ENCODE peak calls at places on chromosome 4, in seven cellular contexts. B is OCI-LY7; V is uterus; M is GM23338; P is CD8-positive, alpha-beta memory T cell; R is adrenal gland; W is A549. F is an unnamed sample.

GRCh38 chr4:137421796-137422195 is 110.5 kb downstream of the PCDH18 start:
- DNase-seq in B (no peak), V (no peak), M (no peak), P (no peak), R (no peak), W (no peak), F (no peak)

GRCh38 chr4:53908661-53909078 is 155.7 kb downstream of the CHIC2 start:
- DNase-seq in B (peak; percentile 72), V (no peak), M (peak; percentile 69), P (no peak), R (peak; percentile 60), W (peak; percentile 77), F (peak; percentile 24)

GRCh38 chr4:112766422-112766821 is 129.5 kb downstream of the LARP7 start:
- DNase-seq in B (peak; percentile 17), V (no peak), M (peak; percentile 77), P (no peak), R (no peak), W (peak; percentile 23), F (peak; percentile 19)

GRCh38 chr4:163591614-163592020 is 97.1 kb downstream of the TMA16 start:
- DNase-seq in B (peak; percentile 89), V (no peak), M (no peak), P (no peak), R (no peak), W (no peak), F (no peak)

GRCh38 chr4:186240848-186241491 is 13.7 kb downstream of the KLKB1 start:
- DNase-seq in B (no peak), V (no peak), M (peak; percentile 45), P (no peak), R (no peak), W (no peak), F (no peak)

GRCh38 chr4:11021348-11021747 is 336.8 kb upstream of the CLNK start:
- DNase-seq in B (no peak), V (no peak), M (no peak), P (no peak), R (no peak), W (no peak), F (no peak)

GRCh38 chr4:766152-766515 is 59.8 kb downstream of the CPLX1 start:
- DNase-seq in B (no peak), V (no peak), M (no peak), P (no peak), R (peak; percentile 85), W (peak; percentile 29), F (no peak)

GRCh38 chr4:124641715-124642380 is 70.7 kb downstream of the ANKRD50 start:
- DNase-seq in B (no peak), V (no peak), M (no peak), P (no peak), R (no peak), W (peak; percentile 73), F (no peak)

GRCh38 chr4:111854494-111855087 is 290.7 kb upstream of the FAM241A start:
- DNase-seq in B (peak; percentile 18), V (no peak), M (peak; percentile 57), P (no peak), R (peak; percentile 25), W (peak; percentile 31), F (peak; percentile 4)

GRCh38 chr4:3836802-3837601 is 70.8 kb downstream of the ADRA2C start:
- DNase-seq in B (peak; percentile 22), V (no peak), M (peak; percentile 69), P (no peak), R (peak; percentile 26), W (no peak), F (peak; percentile 2)

GRCh38 chr4:147829401-147830101 is 97.7 kb downstream of the ARHGAP10 start:
- DNase-seq in B (no peak), V (peak; percentile 54), M (no peak), P (no peak), R (peak; percentile 60), W (no peak), F (no peak)

GRCh38 chr4:121555315-121556107 is 141.3 kb downstream of the ANXA5 start:
- DNase-seq in B (no peak), V (no peak), M (peak; percentile 9), P (no peak), R (no peak), W (no peak), F (no peak)

GRCh38 chr4:85500110-85500867 is 25.3 kb downstream of the ARHGAP24 start:
- DNase-seq in B (no peak), V (no peak), M (no peak), P (no peak), R (no peak), W (no peak), F (no peak)

GRCh38 chr4:155564880-155565279 is 101.8 kb upstream of the GUCY1A1 start:
- DNase-seq in B (no peak), V (no peak), M (no peak), P (no peak), R (no peak), W (no peak), F (no peak)

GRCh38 chr4:15971068-15971801 is 8.3 kb upstream of the FGFBP2 start:
- DNase-seq in B (no peak), V (no peak), M (no peak), P (no peak), R (no peak), W (no peak), F (no peak)

GRCh38 chr4:9891740-9892139 is 110.3 kb downstream of the DRD5 start:
- DNase-seq in B (no peak), V (no peak), M (no peak), P (no peak), R (no peak), W (no peak), F (no peak)

DNA sequence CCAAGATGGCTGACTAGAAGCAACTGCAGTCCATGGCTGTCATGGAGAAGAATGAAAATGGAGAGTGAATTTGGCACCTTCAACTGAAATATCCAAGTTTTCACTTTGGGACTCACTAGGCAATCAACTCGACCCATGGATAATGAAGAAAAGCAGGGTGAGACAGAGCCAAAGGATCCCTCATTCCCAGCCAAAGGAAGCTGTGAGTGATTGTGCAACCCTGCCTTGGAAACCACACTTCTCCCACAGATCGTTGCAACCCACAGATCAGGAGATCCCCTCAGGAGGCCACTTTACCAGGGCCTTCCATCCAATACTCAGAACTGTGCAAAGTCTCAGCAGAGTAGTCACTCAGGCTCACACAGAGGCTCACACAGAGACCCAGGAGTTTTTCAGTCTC is 4.5 kb downstream of the CFAP299 start:
- DNase-seq in B (no peak), V (no peak), M (no peak), P (no peak), R (no peak), W (no peak), F (no peak)
- H3K4me1 ChIP-seq in B (peaks cover 12% of the 10 kb centered on the region), V (no peaks in the 10 kb centered on the region), M (peaks cover 5% of the 10 kb centered on the region), P (peaks cover 11% of the 10 kb centered on the region), R (no peaks in the 10 kb centered on the region), W (peaks cover 4% of the 10 kb centered on the region), F (peaks cover 10% of the 10 kb centered on the region)

GRCh38 chr4:133147922-133148689 is 988 bp upstream of the PCDH10 start:
- DNase-seq in B (no peak), V (peak; percentile 18), M (peak; percentile 64), P (no peak), R (no peak), W (peak; percentile 58), F (no peak)

GRCh38 chr4:133149932-133150642 is 993 bp downstream of the PCDH10 start:
- DNase-seq in B (no peak), V (no peak), M (peak; percentile 3), P (no peak), R (no peak), W (no peak), F (no peak)

GRCh38 chr4:133148690-133149363 is at the start of gene PCDH10:
- DNase-seq in B (no peak), V (peak; percentile 91), M (peak; percentile 96), P (no peak), R (peak; percentile 80), W (peak; percentile 89), F (no peak)

GRCh38 chr4:133150643-133151300 is 1.7 kb downstream of the PCDH10 start:
- DNase-seq in B (no peak), V (peak; percentile 19), M (peak; percentile 66), P (no peak), R (no peak), W (peak; percentile 14), F (no peak)

DNA sequence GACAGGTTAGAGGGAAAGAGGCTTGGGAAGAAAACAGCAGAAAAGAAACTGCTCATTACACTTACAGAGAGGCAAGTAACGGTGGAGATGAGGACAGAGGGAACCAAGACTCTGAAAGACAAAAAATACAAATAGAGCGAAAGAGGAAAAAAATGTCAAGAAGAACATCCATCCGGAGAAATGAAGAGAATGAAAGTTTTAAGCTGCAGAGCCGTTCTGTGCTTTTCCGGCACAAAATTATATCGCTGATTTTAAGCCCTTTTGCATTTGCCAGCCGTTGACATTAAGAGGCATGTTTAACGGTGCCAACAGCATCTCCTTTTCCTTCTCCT is 236 bp downstream of the PCDH10 start:
- DNase-seq in B (no peak), V (no peak), M (no peak), P (no peak), R (no peak), W (no peak), F (no peak)
- H3K4me1 ChIP-seq in B (no peaks in the 10 kb centered on the region), V (peaks cover 19% of the 10 kb centered on the region), M (peaks cover 45% of the 10 kb centered on the region), P (no peaks in the 10 kb centered on the region), R (no peaks in the 10 kb centered on the region), W (peaks cover 9% of the 10 kb centered on the region), F (no peaks in the 10 kb centered on the region)

GRCh38 chr4:184808719-184809062 is 17.1 kb downstream of the ACSL1 start:
- DNase-seq in B (no peak), V (no peak), M (no peak), P (no peak), R (no peak), W (no peak), F (no peak)

GRCh38 chr4:184812181-184812542 is 13.6 kb downstream of the ACSL1 start:
- DNase-seq in B (no peak), V (no peak), M (no peak), P (no peak), R (no peak), W (no peak), F (no peak)

GRCh38 chr4:184811484-184812180 is 14.1 kb downstream of the ACSL1 start:
- DNase-seq in B (no peak), V (peak; percentile 52), M (no peak), P (no peak), R (peak; percentile 49), W (no peak), F (no peak)

GRCh38 chr4:184812651-184813181 is 13.1 kb downstream of the ACSL1 start:
- DNase-seq in B (no peak), V (no peak), M (no peak), P (no peak), R (no peak), W (peak; percentile 36), F (no peak)

DNA sequence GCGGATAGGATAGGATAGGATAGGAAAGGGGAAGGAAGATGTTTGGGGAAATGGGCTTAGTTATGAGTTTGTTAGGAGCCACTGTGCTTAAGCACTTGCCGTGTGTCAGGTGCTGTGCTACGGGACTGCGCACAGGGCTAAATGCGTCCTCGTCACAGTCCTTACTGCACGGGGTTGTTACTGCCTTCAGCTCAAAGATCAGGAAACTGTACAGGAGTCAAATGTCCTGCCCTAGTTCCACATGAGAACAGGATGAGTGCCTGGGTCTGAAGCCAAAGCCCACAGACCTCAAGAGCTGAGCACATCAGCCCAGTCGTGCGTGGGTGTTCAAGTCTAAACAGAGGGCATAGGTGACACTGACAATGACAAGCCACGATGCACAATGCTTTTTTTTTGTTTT is 15.0 kb downstream of the ACSL1 start:
- DNase-seq in B (no peak), V (no peak), M (no peak), P (no peak), R (peak; percentile 36), W (no peak), F (no peak)
- H3K4me1 ChIP-seq in B (peaks cover 34% of the 10 kb centered on the region), V (no peaks in the 10 kb centered on the region), M (peaks cover 16% of the 10 kb centered on the region), P (no peaks in the 10 kb centered on the region), R (peaks cover 28% of the 10 kb centered on the region), W (peaks cover 70% of the 10 kb centered on the region), F (peaks cover 6% of the 10 kb centered on the region)

GRCh38 chr4:167642250-167642649 is 408.0 kb upstream of the SPOCK3 start:
- DNase-seq in B (no peak), V (no peak), M (no peak), P (no peak), R (no peak), W (no peak), F (no peak)

GRCh38 chr4:167645358-167645757 is 411.1 kb upstream of the SPOCK3 start:
- DNase-seq in B (no peak), V (no peak), M (no peak), P (no peak), R (no peak), W (no peak), F (no peak)
- H3K4me1 ChIP-seq in B (no peaks in the 10 kb centered on the region), V (no peaks in the 10 kb centered on the region), M (no peaks in the 10 kb centered on the region), P (no peaks in the 10 kb centered on the region), R (no peaks in the 10 kb centered on the region), W (no peaks in the 10 kb centered on the region), F (no peaks in the 10 kb centered on the region)

F was measured in CD4-positive, CD25-positive, alpha-beta regulatory T cell.